ENCODE peak calls at places on chromosomes 6 and 20, in four cellular contexts. F is GM12878, Z is K562, I is HepG2. D is an unnamed sample.

GRCh38 chr20:40763646-40764295 is 74.7 kb upstream of the MAFB start:
- DNase-seq in F (no peak), Z (no peak), I (no peak), D (no peak)

GRCh38 chr6:13429406-13429753 is 58.0 kb downstream of the GFOD1 start:
- DNase-seq in F (no peak), Z (no peak), I (no peak), D (no peak)

GRCh38 chr20:40675599-40676221 is 13.3 kb downstream of the MAFB start:
- DNase-seq in F (no peak), Z (no peak), I (no peak), D (no peak)

GRCh38 chr6:22445946-22446345 is 123.4 kb upstream of the HDGFL1 start:
- DNase-seq in F (no peak), Z (no peak), I (no peak), D (no peak)

GRCh38 chr20:48727226-48727625 is 100.6 kb downstream of the PREX1 start:
- DNase-seq in F (no peak), Z (no peak), I (no peak), D (no peak)

GRCh38 chr20:41717464-41717863 is 99.3 kb upstream of the CHD6 start:
- DNase-seq in F (no peak), Z (no peak), I (no peak), D (no peak)

GRCh38 chr6:112501705-112502104 is 154.6 kb downstream of the RFPL4B start:
- DNase-seq in F (no peak), Z (no peak), I (no peak), D (no peak)

GRCh38 chr20:1300083-1300840 is 28.7 kb downstream of the SDCBP2 start:
- DNase-seq in F (no peak), Z (no peak), I (no peak), D (no peak)

GRCh38 chr6:55925292-55925691 is 49.9 kb upstream of the BMP5 start:
- DNase-seq in F (no peak), Z (no peak), I (no peak), D (peak)

GRCh38 chr6:150116195-150116800 is 26.5 kb upstream of the PPP1R14C start:
- DNase-seq in F (no peak), Z (no peak), I (no peak), D (no peak)

GRCh38 chr20:50572922-50573777 is 63.0 kb downstream of the PTPN1 start:
- DNase-seq in F (no peak), Z (no peak), I (no peak), D (no peak)

GRCh38 chr20:1816384-1817381 is 78.5 kb upstream of the SIRPA start:
- DNase-seq in F (no peak), Z (no peak), I (no peak), D (peak)

GRCh38 chr6:157909282-157909664 is 72.4 kb upstream of the SYNJ2 start:
- DNase-seq in F (peak), Z (no peak), I (no peak), D (no peak)

DNA sequence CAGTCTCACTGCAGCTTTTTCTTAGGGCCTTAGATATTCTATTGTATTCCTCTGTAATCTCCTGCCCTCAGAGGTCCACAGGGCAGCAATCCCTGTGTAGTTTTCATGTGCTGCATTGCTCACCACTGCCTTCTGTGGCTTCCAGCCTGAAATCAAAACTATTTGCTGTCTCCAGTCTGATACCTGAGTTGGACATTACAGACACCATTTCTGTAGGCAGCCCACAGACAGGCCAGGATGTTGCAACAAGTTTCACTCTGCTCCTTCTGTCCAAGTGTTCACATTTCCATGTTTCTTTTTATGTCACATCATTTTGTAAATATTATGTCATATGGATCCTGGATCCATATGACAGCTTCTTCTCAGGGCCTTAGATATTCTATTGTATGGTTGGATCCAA is 21.8 kb downstream of the ECI2 start:
- DNase-seq in F (no peak), Z (no peak), I (no peak), D (no peak)
- TF ChIP-seq CHD4 in F (no peak), Z (no peak), I (no peak), D (no peak)

GRCh38 chr6:73340048-73340447 is 14.0 kb downstream of the DPPA5 start:
- DNase-seq in F (no peak), Z (no peak), I (no peak), D (no peak)
- TF ChIP-seq CEBPB in F (no peak), Z (no peak), I (no peak), D (no peak)

GRCh38 chr6:39927159-39927558 is 7.1 kb downstream of the MOCS1 start:
- DNase-seq in F (no peak), Z (no peak), I (no peak), D (no peak)
- TF ChIP-seq CHD4 in F (no peak), Z (no peak), I (no peak), D (no peak)

DNA sequence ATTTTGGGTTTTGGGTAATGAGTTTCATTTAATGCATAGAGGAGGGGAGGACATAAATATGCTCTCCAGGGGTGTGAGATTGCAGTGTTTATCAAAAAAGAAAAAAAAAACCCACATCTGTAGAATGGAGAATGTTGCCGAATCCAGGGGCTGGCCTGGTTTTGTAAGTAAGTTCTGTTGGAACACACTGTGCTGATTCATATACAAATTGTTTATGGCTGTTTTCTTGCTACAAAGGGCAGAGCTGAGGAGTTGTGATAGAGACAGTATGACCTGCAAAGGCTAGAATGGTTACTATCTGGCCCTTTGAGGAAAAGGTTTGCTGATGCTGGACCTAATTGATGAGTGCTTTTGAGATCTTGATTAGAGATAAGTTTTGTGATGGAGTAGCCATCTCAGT is 30.4 kb downstream of the SCAF8 start:
- DNase-seq in F (no peak), Z (no peak), I (no peak), D (no peak)
- TF ChIP-seq CEBPB in F (no peak), Z (no peak), I (no peak), D (no peak)

DNA sequence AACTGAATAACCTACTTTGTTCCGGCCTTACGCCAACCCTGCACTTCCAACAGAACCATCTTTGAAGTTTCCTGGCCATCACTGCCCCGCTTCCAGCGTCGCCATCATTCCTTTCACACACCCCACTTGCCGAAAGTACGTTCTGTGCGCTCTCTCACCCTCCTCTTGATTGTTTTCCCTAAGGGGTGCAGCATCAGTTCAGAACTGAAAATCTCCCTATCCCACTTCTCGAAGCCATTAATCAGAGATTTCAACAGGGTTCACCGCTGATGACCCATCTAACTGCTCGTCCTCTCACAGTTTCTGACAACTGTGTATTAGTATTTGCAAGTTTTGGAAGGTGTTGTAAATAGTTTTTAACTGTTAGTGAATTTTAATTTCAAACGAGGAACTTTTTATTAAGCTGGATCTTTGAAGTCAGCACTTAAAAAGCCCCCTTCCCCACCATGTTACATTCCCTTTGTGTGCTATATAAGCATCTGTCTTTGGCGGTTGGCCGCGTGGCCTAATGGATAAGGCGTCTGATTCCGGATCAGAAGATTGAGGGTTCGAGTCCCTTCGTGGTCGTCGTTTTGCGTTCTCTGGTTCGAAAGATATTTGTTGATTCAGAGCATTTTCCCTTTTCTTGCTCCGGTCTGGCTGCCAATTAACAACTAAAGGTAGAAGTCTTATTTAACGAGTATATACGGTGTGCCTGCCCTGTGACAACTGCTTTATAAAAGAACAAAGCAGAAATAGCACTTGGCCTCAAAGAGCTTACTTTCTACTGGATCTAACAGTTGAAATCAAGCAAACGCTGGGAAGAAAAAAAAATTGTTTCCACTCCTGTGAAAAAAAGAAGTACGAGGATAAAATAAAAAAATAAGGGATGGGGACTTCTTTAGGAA is 42.6 kb downstream of the TRIM27 start:
- DNase-seq in F (no peak), Z (peak), I (peak), D (peak)
- TF ChIP-seq CHD4 in F (no peak), Z (no peak), I (peak), D (no peak)

DNA sequence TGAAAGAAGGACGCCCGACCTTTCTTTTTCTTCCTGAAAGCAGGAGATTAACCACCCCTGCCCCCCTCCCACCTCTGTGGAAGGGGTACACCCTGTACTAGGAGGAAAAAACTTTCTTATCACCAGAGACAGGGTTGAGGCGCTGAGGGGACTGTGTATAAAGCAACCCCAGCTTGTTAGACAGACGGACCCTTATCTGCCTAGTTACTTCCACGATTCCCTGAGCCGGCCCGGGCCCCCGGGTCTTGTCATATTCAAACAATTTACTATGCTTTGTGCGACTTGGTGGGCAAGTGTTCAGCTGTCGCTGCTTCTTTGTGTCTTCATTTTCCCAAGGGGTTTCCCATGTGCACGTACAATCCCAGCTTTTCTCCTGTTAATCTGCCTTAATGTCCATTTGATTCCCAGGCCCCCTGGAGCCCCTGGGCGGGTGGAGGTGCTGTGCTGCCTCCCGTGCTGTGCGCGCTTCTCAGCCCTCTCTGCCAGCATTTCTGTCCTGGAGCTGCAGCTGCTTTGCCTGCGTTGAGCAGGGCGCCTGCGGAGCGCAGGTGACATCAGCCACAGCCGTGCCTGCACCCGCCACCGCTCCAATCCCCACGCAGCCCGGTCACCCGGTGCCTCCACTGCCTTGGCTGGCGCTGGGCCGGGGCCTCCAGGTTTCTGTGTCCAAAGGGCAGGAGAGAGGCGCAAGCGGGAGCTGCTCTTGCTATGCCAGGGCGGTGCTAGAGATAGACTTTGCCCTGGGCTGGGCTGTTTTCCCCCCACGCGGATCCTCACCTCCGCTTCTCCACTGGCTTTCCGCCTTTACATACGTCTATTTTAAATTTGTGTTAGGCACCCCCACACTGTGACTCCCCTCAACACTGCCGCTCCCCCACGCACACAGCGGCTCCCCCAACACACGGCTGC is 96.2 kb downstream of the TTLL2 start:
- DNase-seq in F (no peak), Z (no peak), I (peak), D (peak)
- TF ChIP-seq CEBPB in F (no peak), Z (no peak), I (no peak), D (no peak)